ENCODE peak calls at places on chromosomes 13 and 19, in eight cellular contexts. U is neuronal stem cell; G is CD4-positive, CD25-positive, alpha-beta regulatory T cell; J is mammary epithelial cell; C is CD8-positive, alpha-beta T cell; E is colonic mucosa; I is left lung; V is transverse colon. X is an unnamed sample.

GRCh38 chr13:33782631-33783030 is 35.3 kb upstream of the RFC3 start:
- DNase-seq in J (no peak), C (no peak), I (no peak), U (no peak), G (no peak), V (no peak), E (no peak), X (no peak)

GRCh38 chr13:112638919-112639318 is 50.9 kb upstream of the ATP11A start:
- DNase-seq in V (no peak), E (no peak), G (no peak), U (no peak), J (no peak), I (no peak), C (no peak), X (no peak)

GRCh38 chr13:26377038-26377437 is 123.1 kb downstream of the CDK8 start:
- DNase-seq in C (no peak), V (no peak), J (peak; percentile 4), E (no peak), I (no peak), G (no peak), U (peak; percentile 8), X (no peak)

GRCh38 chr19:28217064-28217463 is 995.9 kb downstream of the UQCRFS1 start:
- DNase-seq in E (no peak), C (no peak), V (no peak), J (no peak), I (no peak), U (no peak), G (no peak), X (no peak)

GRCh38 chr13:45812599-45813372 is 38.8 kb downstream of the SIAH3 start:
- DNase-seq in E (no peak), C (no peak), V (no peak), J (no peak), U (no peak), I (no peak), G (no peak), X (no peak)

GRCh38 chr19:12034610-12035009 is 869 bp downstream of the ZNF433 start:
- DNase-seq in I (no peak), V (no peak), E (no peak), G (no peak), U (no peak), J (no peak), C (no peak), X (no peak)

GRCh38 chr13:48585456-48585840 is 52.6 kb upstream of the RCBTB2 start:
- DNase-seq in C (no peak), I (no peak), V (peak; percentile 31), U (peak; percentile 43), G (no peak), J (peak; percentile 95), E (peak; percentile 61), X (no peak)

GRCh38 chr19:7925171-7925837 is 631 bp downstream of the CTXN1 start:
- DNase-seq in V (peak; percentile 77), I (peak; percentile 90), C (peak; percentile 72), E (peak; percentile 71), U (peak; percentile 94), J (no peak), G (peak; percentile 55), X (no peak)

GRCh38 chr19:29485293-29485692 is 40.5 kb upstream of the VSTM2B start:
- DNase-seq in C (no peak), G (no peak), E (no peak), V (no peak), J (no peak), I (peak; percentile 14), U (no peak), X (no peak)

GRCh38 chr13:90868321-90868920 is 479.1 kb upstream of the MIR17HG start:
- DNase-seq in V (no peak), C (no peak), U (peak; percentile 17), E (peak; percentile 23), G (no peak), J (peak; percentile 9), I (no peak), X (no peak)

GRCh38 chr13:98839826-98840769 is 87.6 kb upstream of the SLC15A1 start:
- DNase-seq in V (peak; percentile 51), U (peak; percentile 49), I (no peak), J (peak; percentile 26), C (peak; percentile 11), G (no peak), E (peak; percentile 49), X (no peak)

GRCh38 chr13:45413826-45414312 is 4.3 kb downstream of the SLC25A30 start:
- DNase-seq in U (no peak), J (no peak), V (no peak), E (no peak), I (no peak), C (no peak), G (no peak), X (no peak)

GRCh38 chr13:98478134-98479129 is 98.5 kb downstream of the STK24 start:
- DNase-seq in C (no peak), E (no peak), I (no peak), U (peak; percentile 57), V (no peak), J (peak; percentile 56), G (no peak), X (no peak)

GRCh38 chr13:23695196-23695595 is 125.0 kb downstream of the TNFRSF19 start:
- DNase-seq in U (no peak), E (no peak), J (no peak), C (no peak), G (no peak), I (no peak), V (no peak), X (no peak)

GRCh38 chr19:49133621-49134454 is 14.5 kb downstream of the PPFIA3 start:
- DNase-seq in U (no peak), V (peak; percentile 85), J (no peak), I (peak; percentile 90), G (peak; percentile 36), E (peak; percentile 92), C (no peak), X (no peak)

GRCh38 chr13:110929104-110929777 is 14.4 kb upstream of the ANKRD10 start:
- DNase-seq in V (no peak), E (no peak), U (no peak), G (no peak), C (no peak), I (no peak), J (no peak), X (no peak)

GRCh38 chr19:5600797-5601196 is 21.8 kb downstream of the SAFB2 start:
- DNase-seq in E (no peak), U (no peak), C (no peak), G (no peak), J (no peak), V (no peak), I (no peak), X (no peak)

GRCh38 chr13:23750383-23751121 is 138.6 kb downstream of the MIPEP start:
- DNase-seq in V (no peak), G (no peak), E (no peak), U (no peak), C (no peak), J (no peak), I (no peak), X (no peak)

GRCh38 chr13:99323488-99323887 is 16.3 kb upstream of the GPR183 start:
- DNase-seq in C (no peak), J (peak; percentile 51), E (no peak), U (no peak), G (no peak), V (no peak), I (no peak), X (no peak)

GRCh38 chr13:100100115-100100879 is 11.4 kb downstream of the PCCA start:
- DNase-seq in I (no peak), U (no peak), G (no peak), E (peak; percentile 65), C (no peak), V (no peak), J (peak; percentile 80), X (peak; percentile 51)

GRCh38 chr13:25286308-25286968 is 850 bp downstream of the MTMR6 start:
- DNase-seq in J (peak; percentile 44), U (peak; percentile 5), E (peak; percentile 46), V (peak; percentile 44), I (no peak), C (no peak), G (peak; percentile 30), X (no peak)

DNA sequence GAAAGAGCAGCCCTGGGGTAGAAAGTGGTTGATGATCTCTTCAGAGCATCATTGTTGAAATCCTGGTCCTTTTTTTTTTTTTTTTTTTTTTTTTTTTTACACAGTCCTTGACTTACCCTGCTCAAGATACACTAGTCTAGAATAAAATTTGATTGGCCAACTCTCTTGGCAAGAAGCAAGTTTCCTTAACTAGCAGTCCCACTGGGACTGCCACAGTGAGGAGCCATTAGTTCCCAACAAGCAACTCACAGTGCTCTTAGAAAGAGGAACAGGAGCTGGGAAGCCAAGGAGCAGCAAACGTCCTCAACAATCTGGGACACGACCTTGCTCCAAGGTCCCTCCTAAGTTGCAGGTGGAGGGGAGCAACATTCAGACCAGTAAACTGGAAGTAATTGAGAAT is 47.9 kb upstream of the INTS6 start:
- DNase-seq in U (no peak), E (no peak), I (no peak), V (no peak), C (no peak), J (no peak), G (no peak), X (no peak)
- H3K27ac ChIP-seq in U (no peak overlapping the region), E (no peak overlapping the region), I (no peak overlapping the region), V (no peak overlapping the region), C (no peak overlapping the region), J (no peak overlapping the region), G (no peak overlapping the region), X (no peak overlapping the region)

GRCh38 chr13:50481936-50482335 is 361.6 kb downstream of the DLEU7 start:
- DNase-seq in E (no peak), J (no peak), V (no peak), G (no peak), U (no peak), I (no peak), C (no peak), X (no peak)
- H3K27ac ChIP-seq in E (no peak overlapping the region), J (no peak overlapping the region), V (no peak overlapping the region), G (no peak overlapping the region), U (no peak overlapping the region), I (no peak overlapping the region), C (no peak overlapping the region), X (no peak overlapping the region)

GRCh38 chr13:80469105-80469840 is 128.3 kb upstream of the SPRY2 start:
- DNase-seq in C (no peak), I (no peak), G (no peak), U (no peak), V (no peak), E (no peak), J (no peak), X (no peak)

GRCh38 chr13:80475718-80476117 is 134.8 kb upstream of the SPRY2 start:
- DNase-seq in I (no peak), J (no peak), V (no peak), C (no peak), U (no peak), E (no peak), G (no peak), X (no peak)

GRCh38 chr13:80465321-80465720 is 124.4 kb upstream of the SPRY2 start:
- DNase-seq in G (no peak), U (no peak), V (no peak), J (no peak), I (no peak), C (no peak), E (no peak), X (no peak)

GRCh38 chr13:80473695-80474094 is 132.8 kb upstream of the SPRY2 start:
- DNase-seq in C (no peak), V (no peak), U (no peak), G (no peak), J (peak; percentile 69), I (no peak), E (no peak), X (peak; percentile 40)

GRCh38 chr13:80469841-80470378 is 129.0 kb upstream of the SPRY2 start:
- DNase-seq in G (no peak), U (no peak), J (peak; percentile 73), E (peak; percentile 25), I (no peak), C (no peak), V (peak; percentile 37), X (peak; percentile 26)
- H3K27ac ChIP-seq in G (no peak overlapping the region), U (no peak overlapping the region), J (peak overlapping the region; percentile 61), E (no peak overlapping the region), I (peak overlapping the region; percentile 68), C (no peak overlapping the region), V (peak overlapping the region; percentile 80), X (peak overlapping the region; percentile 61)

GRCh38 chr13:39376088-39376487 is 226.9 kb downstream of the LHFPL6 start:
- DNase-seq in G (no peak), I (no peak), U (no peak), J (no peak), V (no peak), E (no peak), C (no peak), X (no peak)
- H3K27ac ChIP-seq in G (no peak overlapping the region), I (no peak overlapping the region), U (no peak overlapping the region), J (no peak overlapping the region), V (no peak overlapping the region), E (no peak overlapping the region), C (no peak overlapping the region), X (no peak overlapping the region)